ENCODE peak calls at places on chromosome 14, in eight cellular contexts. One of them, this sample, is unnamed.

GRCh38 chr14:61417890-61418455 is 96.6 kb downstream of the PRKCH start:
- DNase-seq in AG10803: no peak
- DNase-seq in endothelial cell: no peak
- DNase-seq in activated naive CD4-positive, alpha-beta T cell: no peak
- DNase-seq in GM03348: no peak
- DNase-seq in PC-3: no peak
- DNase-seq in stimulated activated CD8-positive, alpha-beta memory T cell treated with anti-CD3 and anti-CD28 coated beads, Interleukin-15, amount 100 ng/mL, for 24 hours: no peak
- DNase-seq in iPS-NIHi11: no peak
- DNase-seq in this sample: no peak

GRCh38 chr14:22547309-22547947 is 41.6 kb downstream of the DAD1 start:
- DNase-seq in AG10803: peak; percentile 45
- DNase-seq in endothelial cell: no peak
- DNase-seq in activated naive CD4-positive, alpha-beta T cell: no peak
- DNase-seq in GM03348: no peak
- DNase-seq in PC-3: no peak
- DNase-seq in stimulated activated CD8-positive, alpha-beta memory T cell treated with anti-CD3 and anti-CD28 coated beads, Interleukin-15, amount 100 ng/mL, for 24 hours: no peak
- DNase-seq in iPS-NIHi11: no peak
- DNase-seq in this sample: no peak

GRCh38 chr14:102451064-102451352 is 58.6 kb downstream of the ANKRD9 start:
- DNase-seq in AG10803: no peak
- DNase-seq in endothelial cell: no peak
- DNase-seq in activated naive CD4-positive, alpha-beta T cell: no peak
- DNase-seq in GM03348: no peak
- DNase-seq in PC-3: no peak
- DNase-seq in stimulated activated CD8-positive, alpha-beta memory T cell treated with anti-CD3 and anti-CD28 coated beads, Interleukin-15, amount 100 ng/mL, for 24 hours: no peak
- DNase-seq in iPS-NIHi11: no peak
- DNase-seq in this sample: no peak

GRCh38 chr14:70416322-70416716 is 571 bp downstream of the SYNJ2BP start:
- DNase-seq in AG10803: peak; percentile 15
- DNase-seq in endothelial cell: no peak
- DNase-seq in activated naive CD4-positive, alpha-beta T cell: no peak
- DNase-seq in GM03348: peak; percentile 37
- DNase-seq in PC-3: peak; percentile 25
- DNase-seq in stimulated activated CD8-positive, alpha-beta memory T cell treated with anti-CD3 and anti-CD28 coated beads, Interleukin-15, amount 100 ng/mL, for 24 hours: no peak
- DNase-seq in iPS-NIHi11: no peak
- DNase-seq in this sample: no peak

GRCh38 chr14:77026166-77026929 is 2.2 kb downstream of the IRF2BPL start:
- DNase-seq in AG10803: peak; percentile 50
- DNase-seq in endothelial cell: no peak
- DNase-seq in activated naive CD4-positive, alpha-beta T cell: no peak
- DNase-seq in GM03348: peak; percentile 43
- DNase-seq in PC-3: peak; percentile 37
- DNase-seq in stimulated activated CD8-positive, alpha-beta memory T cell treated with anti-CD3 and anti-CD28 coated beads, Interleukin-15, amount 100 ng/mL, for 24 hours: no peak
- DNase-seq in iPS-NIHi11: no peak
- DNase-seq in this sample: no peak

GRCh38 chr14:22598896-22599244 is 770 bp downstream of the ABHD4 start:
- DNase-seq in AG10803: peak; percentile 60
- DNase-seq in endothelial cell: no peak
- DNase-seq in activated naive CD4-positive, alpha-beta T cell: no peak
- DNase-seq in GM03348: peak; percentile 66
- DNase-seq in PC-3: peak; percentile 74
- DNase-seq in stimulated activated CD8-positive, alpha-beta memory T cell treated with anti-CD3 and anti-CD28 coated beads, Interleukin-15, amount 100 ng/mL, for 24 hours: no peak
- DNase-seq in iPS-NIHi11: peak; percentile 60
- DNase-seq in this sample: no peak

GRCh38 chr14:100345711-100346110 is 22.6 kb downstream of the SLC25A47 start:
- DNase-seq in AG10803: no peak
- DNase-seq in endothelial cell: no peak
- DNase-seq in activated naive CD4-positive, alpha-beta T cell: no peak
- DNase-seq in GM03348: no peak
- DNase-seq in PC-3: no peak
- DNase-seq in stimulated activated CD8-positive, alpha-beta memory T cell treated with anti-CD3 and anti-CD28 coated beads, Interleukin-15, amount 100 ng/mL, for 24 hours: no peak
- DNase-seq in iPS-NIHi11: no peak
- DNase-seq in this sample: no peak

GRCh38 chr14:96272777-96273471 is 16.9 kb downstream of the BDKRB1 start:
- DNase-seq in AG10803: no peak
- DNase-seq in endothelial cell: no peak
- DNase-seq in activated naive CD4-positive, alpha-beta T cell: no peak
- DNase-seq in GM03348: no peak
- DNase-seq in PC-3: no peak
- DNase-seq in stimulated activated CD8-positive, alpha-beta memory T cell treated with anti-CD3 and anti-CD28 coated beads, Interleukin-15, amount 100 ng/mL, for 24 hours: no peak
- DNase-seq in iPS-NIHi11: no peak
- DNase-seq in this sample: no peak

GRCh38 chr14:54344445-54344844 is 52.4 kb upstream of the CDKN3 start:
- DNase-seq in AG10803: no peak
- DNase-seq in endothelial cell: no peak
- DNase-seq in activated naive CD4-positive, alpha-beta T cell: no peak
- DNase-seq in GM03348: no peak
- DNase-seq in PC-3: no peak
- DNase-seq in stimulated activated CD8-positive, alpha-beta memory T cell treated with anti-CD3 and anti-CD28 coated beads, Interleukin-15, amount 100 ng/mL, for 24 hours: no peak
- DNase-seq in iPS-NIHi11: no peak
- DNase-seq in this sample: no peak

GRCh38 chr14:103556976-103557758 is 5.3 kb downstream of the BAG5 start:
- DNase-seq in AG10803: no peak
- DNase-seq in endothelial cell: no peak
- DNase-seq in activated naive CD4-positive, alpha-beta T cell: no peak
- DNase-seq in GM03348: no peak
- DNase-seq in PC-3: no peak
- DNase-seq in stimulated activated CD8-positive, alpha-beta memory T cell treated with anti-CD3 and anti-CD28 coated beads, Interleukin-15, amount 100 ng/mL, for 24 hours: no peak
- DNase-seq in iPS-NIHi11: no peak
- DNase-seq in this sample: no peak

GRCh38 chr14:102633906-102634595 is 41.6 kb downstream of the RCOR1 start:
- DNase-seq in AG10803: no peak
- DNase-seq in endothelial cell: no peak
- DNase-seq in activated naive CD4-positive, alpha-beta T cell: no peak
- DNase-seq in GM03348: no peak
- DNase-seq in PC-3: no peak
- DNase-seq in stimulated activated CD8-positive, alpha-beta memory T cell treated with anti-CD3 and anti-CD28 coated beads, Interleukin-15, amount 100 ng/mL, for 24 hours: no peak
- DNase-seq in iPS-NIHi11: no peak
- DNase-seq in this sample: no peak

GRCh38 chr14:59454131-59454530 is 11.0 kb downstream of the GPR135 start:
- DNase-seq in AG10803: peak; percentile 98
- DNase-seq in endothelial cell: no peak
- DNase-seq in activated naive CD4-positive, alpha-beta T cell: no peak
- DNase-seq in GM03348: peak; percentile 83
- DNase-seq in PC-3: peak; percentile 94
- DNase-seq in stimulated activated CD8-positive, alpha-beta memory T cell treated with anti-CD3 and anti-CD28 coated beads, Interleukin-15, amount 100 ng/mL, for 24 hours: no peak
- DNase-seq in iPS-NIHi11: no peak
- DNase-seq in this sample: no peak